ENCODE peak calls at places on chromosomes 13 and 19, in eight cellular contexts. C, P, S, L, Z, W, V and U are unnamed samples.
A peak's percentile ranks its signal among the peaks of the same experiment; 100 is the strongest.

GRCh38 chr19:10510301-10510802 is 6.9 kb downstream of the S1PR5 start:
- DNase-seq in C (no peak), P (peak; percentile 69), S (no peak), L (no peak), Z (peak; percentile 62), W (peak; percentile 61), V (peak; percentile 55), U (no peak)

GRCh38 chr19:6425732-6426686 is 1.4 kb upstream of the KHSRP start:
- DNase-seq in C (no peak), P (no peak), S (no peak), L (no peak), Z (no peak), W (no peak), V (no peak), U (no peak)

GRCh38 chr13:87661471-87661870 is 9.7 kb upstream of the SLITRK5 start:
- DNase-seq in C (peak; percentile 13), P (no peak), S (no peak), L (no peak), Z (no peak), W (no peak), V (no peak), U (no peak)

GRCh38 chr19:46841458-46842083 is 9.1 kb downstream of the AP2S1 start:
- DNase-seq in C (no peak), P (peak; percentile 22), S (peak; percentile 69), L (no peak), Z (no peak), W (no peak), V (peak; percentile 45), U (no peak)

GRCh38 chr19:5434970-5435641 is 20.1 kb upstream of the ZNRF4 start:
- DNase-seq in C (no peak), P (no peak), S (peak; percentile 74), L (no peak), Z (peak; percentile 18), W (no peak), V (peak; percentile 86), U (no peak)

GRCh38 chr13:33388254-33388998 is 102.9 kb upstream of the STARD13 start:
- DNase-seq in C (no peak), P (peak; percentile 17), S (peak; percentile 14), L (no peak), Z (no peak), W (no peak), V (no peak), U (no peak)

GRCh38 chr19:33620611-33621010 is 1.1 kb upstream of the CHST8 start:
- DNase-seq in C (no peak), P (no peak), S (no peak), L (no peak), Z (no peak), W (no peak), V (no peak), U (no peak)

GRCh38 chr19:13987101-13987890 is 18.8 kb downstream of the RFX1 start:
- DNase-seq in C (no peak), P (no peak), S (no peak), L (no peak), Z (no peak), W (no peak), V (no peak), U (peak; percentile 19)

GRCh38 chr19:6261883-6262282 is 17.9 kb downstream of the MLLT1 start:
- DNase-seq in C (no peak), P (no peak), S (no peak), L (no peak), Z (no peak), W (no peak), V (no peak), U (no peak)

GRCh38 chr13:98298599-98298998 is 121.5 kb upstream of the RNF113B start:
- DNase-seq in C (no peak), P (no peak), S (no peak), L (no peak), Z (no peak), W (no peak), V (no peak), U (no peak)

GRCh38 chr13:23996456-23996855 is 99.2 kb upstream of the C1QTNF9B start:
- DNase-seq in C (no peak), P (no peak), S (no peak), L (no peak), Z (no peak), W (no peak), V (no peak), U (no peak)

GRCh38 chr13:111511219-111511732 is 190.8 kb downstream of the TEX29 start:
- DNase-seq in C (no peak), P (no peak), S (no peak), L (no peak), Z (no peak), W (no peak), V (no peak), U (no peak)

GRCh38 chr19:29844891-29845575 is 33.2 kb downstream of the CCNE1 start:
- DNase-seq in C (peak; percentile 84), P (peak; percentile 97), S (peak; percentile 99), L (peak; percentile 95), Z (peak; percentile 97), W (peak; percentile 94), V (peak; percentile 97), U (peak; percentile 90)

GRCh38 chr13:42574435-42575311 is 721 bp downstream of the TNFSF11 start:
- DNase-seq in C (no peak), P (no peak), S (no peak), L (no peak), Z (peak; percentile 68), W (peak; percentile 23), V (peak; percentile 11), U (no peak)

GRCh38 chr19:33686687-33687541 is 65.2 kb downstream of the CHST8 start:
- DNase-seq in C (no peak), P (no peak), S (no peak), L (no peak), Z (no peak), W (no peak), V (no peak), U (no peak)